ENCODE peak calls at places on chromosomes 2 and 18, in eight cellular contexts. C is IMR-90, U is brain microvascular endothelial cell, T is WERI-Rb-1, Q is GM20000, Z is neural crest cell, X is colonic mucosa, K is stomach. F is an unnamed sample.

GRCh38 chr2:225497175-225497574 is 97.7 kb downstream of the NYAP2 start:
- DNase-seq in C (no peak), U (no peak), T (no peak), Q (no peak), Z (no peak), X (no peak), K (no peak), F (no peak)

GRCh38 chr2:181891966-181892794 is 650 bp downstream of the ITPRID2 start:
- DNase-seq in C (peak; percentile 55), U (peak; percentile 46), T (peak; percentile 74), Q (peak; percentile 69), Z (peak; percentile 65), X (peak; percentile 70), K (peak; percentile 71), F (peak; percentile 28)

GRCh38 chr2:112020561-112020960 is 34.5 kb upstream of the TMEM87B start:
- DNase-seq in C (no peak), U (no peak), T (no peak), Q (no peak), Z (no peak), X (no peak), K (no peak), F (no peak)

GRCh38 chr2:26640331-26640745 is 828 bp downstream of the CIB4 start:
- DNase-seq in C (peak; percentile 39), U (peak; percentile 45), T (no peak), Q (no peak), Z (no peak), X (peak; percentile 33), K (peak; percentile 28), F (no peak)

GRCh38 chr18:37566479-37567060 is 972 bp upstream of the CELF4 start:
- DNase-seq in C (no peak), U (no peak), T (peak; percentile 21), Q (peak; percentile 23), Z (no peak), X (no peak), K (no peak), F (peak; percentile 18)

GRCh38 chr2:48719480-48720177 is 35.9 kb downstream of the LHCGR start:
- DNase-seq in C (no peak), U (no peak), T (no peak), Q (no peak), Z (no peak), X (no peak), K (no peak), F (no peak)

GRCh38 chr2:64793701-64794100 is 140.0 kb upstream of the SERTAD2 start:
- DNase-seq in C (peak; percentile 39), U (peak; percentile 55), T (no peak), Q (no peak), Z (no peak), X (no peak), K (no peak), F (no peak)

GRCh38 chr2:197255550-197255949 is 55.0 kb downstream of the ANKRD44 start:
- DNase-seq in C (peak; percentile 55), U (peak; percentile 45), T (no peak), Q (peak; percentile 87), Z (peak; percentile 26), X (peak; percentile 51), K (peak; percentile 59), F (no peak)

GRCh38 chr18:31049189-31049588 is 6.6 kb upstream of the DSC3 start:
- DNase-seq in C (no peak), U (no peak), T (no peak), Q (no peak), Z (no peak), X (no peak), K (no peak), F (no peak)

GRCh38 chr2:191202881-191203397 is 42.3 kb upstream of the MYO1B start:
- DNase-seq in C (peak; percentile 83), U (no peak), T (no peak), Q (no peak), Z (no peak), X (no peak), K (no peak), F (no peak)

GRCh38 chr2:240840435-240841060 is 20.5 kb upstream of the KIF1A start:
- DNase-seq in C (peak; percentile 70), U (peak; percentile 71), T (peak; percentile 91), Q (peak; percentile 64), Z (peak; percentile 71), X (peak; percentile 54), K (peak; percentile 60), F (peak; percentile 78)
- TF ChIP-seq CTCF in C (peak; percentile 84), U (peak; percentile 74), T (peak; percentile 82), Q (no peak), Z (peak; percentile 74), X (peak; percentile 45), K (peak; percentile 34), F (peak; percentile 77)

GRCh38 chr18:50573679-50574078 is 13.8 kb downstream of the MAPK4 start:
- DNase-seq in C (no peak), U (no peak), T (no peak), Q (no peak), Z (no peak), X (no peak), K (no peak), F (no peak)
- TF ChIP-seq CTCF in C (no peak), U (no peak), T (no peak), Q (no peak), Z (peak; percentile 45), X (no peak), K (no peak), F (peak; percentile 38)

DNA sequence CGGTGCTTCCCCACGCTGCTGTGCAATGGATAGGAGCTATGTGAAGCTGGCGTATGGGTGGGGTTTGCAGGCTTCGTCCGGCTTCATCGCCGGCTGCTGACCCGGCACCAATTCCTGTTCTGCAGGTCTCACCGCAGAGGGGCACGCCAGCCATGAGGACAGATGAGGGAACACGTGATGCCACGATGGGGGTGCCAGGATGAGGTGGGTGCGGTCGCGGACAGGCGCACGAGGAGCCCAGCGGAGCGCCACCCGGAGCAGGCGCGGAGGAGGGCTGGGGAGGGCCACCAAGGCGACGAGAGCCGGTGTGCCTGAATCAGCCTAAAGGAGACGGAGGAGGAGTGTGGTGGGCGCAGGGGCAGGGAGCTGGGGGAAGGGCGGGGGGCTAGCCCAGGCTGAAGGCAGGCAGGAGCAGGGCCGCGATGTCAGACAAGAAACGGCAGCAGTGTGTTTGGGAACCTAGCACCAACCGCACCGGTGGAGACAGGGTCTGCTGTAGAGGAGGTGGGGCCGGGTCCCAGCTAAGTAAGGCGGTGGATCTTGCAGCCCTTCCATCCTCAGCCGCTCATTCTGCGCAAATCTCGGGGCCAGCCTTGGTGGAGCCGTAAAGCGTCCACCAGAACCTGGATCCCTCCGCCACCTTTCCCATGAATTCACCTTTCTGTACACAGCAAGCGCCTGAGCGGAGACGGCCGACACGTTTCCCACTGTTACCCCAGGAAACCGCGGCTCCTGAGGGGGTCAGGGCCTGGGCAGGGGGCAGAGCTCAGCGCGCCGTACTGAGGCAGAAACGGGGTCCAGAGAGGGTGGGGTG is 17.0 kb upstream of the CD8A start:
- DNase-seq in C (no peak), U (no peak), T (peak; percentile 72), Q (peak; percentile 51), Z (no peak), X (peak; percentile 60), K (peak; percentile 38), F (peak; percentile 44)
- TF ChIP-seq CTCF in C (no peak), U (no peak), T (no peak), Q (no peak), Z (no peak), X (no peak), K (no peak), F (no peak)

DNA sequence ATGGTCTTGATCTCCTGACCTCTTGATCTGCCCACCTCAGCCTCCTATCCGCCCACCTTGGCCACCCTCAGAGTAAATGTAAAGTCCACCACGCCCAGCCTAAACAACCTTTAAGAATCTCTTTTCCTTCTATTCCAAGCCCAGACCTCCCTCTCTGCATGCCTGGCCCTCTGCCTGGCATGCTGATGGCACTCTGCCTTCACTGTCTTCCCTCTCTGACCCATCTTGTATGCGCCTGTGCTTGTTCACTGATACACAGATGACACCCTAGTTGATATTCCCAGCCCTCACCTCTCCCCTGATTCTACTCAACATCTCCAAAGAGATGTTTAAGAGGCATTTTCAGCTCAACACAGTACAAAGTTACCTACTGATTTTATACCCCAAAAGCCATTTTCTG is 466.8 kb upstream of the MEX3C start:
- DNase-seq in C (no peak), U (no peak), T (no peak), Q (no peak), Z (no peak), X (no peak), K (no peak), F (no peak)
- TF ChIP-seq CTCF in C (no peak), U (no peak), T (no peak), Q (no peak), Z (no peak), X (no peak), K (no peak), F (no peak)

DNA sequence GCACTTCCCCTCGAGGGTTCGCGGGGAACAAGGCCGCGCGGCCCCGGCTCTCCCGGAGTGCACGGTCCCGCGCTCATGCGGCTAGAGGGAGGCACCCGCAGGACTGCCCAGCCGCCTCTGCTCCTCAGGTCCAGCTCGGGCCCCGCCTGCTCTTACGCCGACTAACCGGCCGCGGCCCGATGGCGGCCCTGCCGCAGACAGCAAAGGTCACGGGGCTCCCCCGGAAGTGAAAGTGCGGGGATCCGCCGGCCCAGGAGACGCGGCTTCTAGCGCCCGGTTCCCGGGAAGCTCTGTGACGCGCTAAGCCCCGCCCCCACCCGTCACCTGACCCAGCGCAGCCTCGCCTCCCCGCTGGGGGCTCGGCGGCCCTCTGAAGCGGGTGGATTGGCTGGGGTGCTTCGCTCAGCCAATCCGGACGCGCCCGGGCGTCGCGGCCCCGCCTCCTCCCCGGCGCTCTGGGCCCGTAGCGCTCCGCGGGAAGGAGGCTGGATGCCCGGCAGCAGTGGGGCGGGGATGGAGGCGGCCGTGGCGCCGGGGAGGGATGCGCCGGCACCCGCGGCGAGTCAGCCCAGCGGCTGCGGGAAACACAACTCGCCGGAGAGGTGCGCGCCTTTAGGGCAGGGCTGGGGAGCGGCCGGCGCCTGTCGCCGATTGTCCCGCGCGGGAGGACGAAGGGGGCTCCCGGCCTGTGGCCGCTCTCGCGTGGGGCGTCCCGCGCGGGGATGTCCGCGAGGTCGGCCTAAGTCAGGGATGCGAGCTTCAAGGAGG is at the start of gene SCLY:
- DNase-seq in C (peak; percentile 96), U (peak; percentile 91), T (peak; percentile 98), Q (peak; percentile 100), Z (peak; percentile 82), X (peak; percentile 98), K (peak; percentile 98), F (peak; percentile 95)
- TF ChIP-seq CTCF in C (no peak), U (no peak), T (no peak), Q (no peak), Z (no peak), X (no peak), K (no peak), F (no peak)

GRCh38 chr2:23292024-23292423 is 93.0 kb upstream of the KLHL29 start:
- DNase-seq in C (no peak), U (no peak), T (peak; percentile 28), Q (no peak), Z (no peak), X (no peak), K (no peak), F (no peak)
- TF ChIP-seq CTCF in C (no peak), U (no peak), T (peak; percentile 56), Q (no peak), Z (no peak), X (no peak), K (no peak), F (no peak)